ENCODE peak calls at places on chromosomes 16 and 17, in four cellular contexts. One of them, this sample, is unnamed. For H3K4me1, the result is how much of the 10 kb centered on the place peaks cover.

GRCh38 chr17:13601317-13601775 is 383 bp downstream of the HS3ST3A1 start:
- DNase-seq in pancreas: no peak
- DNase-seq in breast epithelium: no peak
- DNase-seq in cardiac muscle cell: peak
- DNase-seq in this sample: peak

GRCh38 chr17:67375054-67375427 is 2.0 kb upstream of the PITPNC1 start:
- DNase-seq in pancreas: no peak
- DNase-seq in breast epithelium: no peak
- DNase-seq in cardiac muscle cell: no peak
- DNase-seq in this sample: no peak

GRCh38 chr16:86634290-86634689 is 55.9 kb downstream of the FOXL1 start:
- DNase-seq in pancreas: no peak
- DNase-seq in breast epithelium: no peak
- DNase-seq in cardiac muscle cell: no peak
- DNase-seq in this sample: peak

GRCh38 chr16:5604770-5605169 is 507.2 kb upstream of the EEF2KMT start:
- DNase-seq in pancreas: no peak
- DNase-seq in breast epithelium: no peak
- DNase-seq in cardiac muscle cell: peak
- DNase-seq in this sample: peak

GRCh38 chr17:77101521-77102410 is 39.0 kb upstream of the SEC14L1 start:
- DNase-seq in pancreas: no peak
- DNase-seq in breast epithelium: no peak
- DNase-seq in cardiac muscle cell: no peak
- DNase-seq in this sample: no peak

GRCh38 chr16:18024566-18024965 is 312.0 kb downstream of the NPIPA8 start:
- DNase-seq in pancreas: no peak
- DNase-seq in breast epithelium: no peak
- DNase-seq in cardiac muscle cell: no peak
- DNase-seq in this sample: no peak

GRCh38 chr16:53504161-53504663 is 1.2 kb upstream of the AKTIP start:
- DNase-seq in pancreas: no peak
- DNase-seq in breast epithelium: peak
- DNase-seq in cardiac muscle cell: peak
- DNase-seq in this sample: peak

GRCh38 chr17:19747829-19748806 is at the start of gene ALDH3A1:
- DNase-seq in pancreas: no peak
- DNase-seq in breast epithelium: no peak
- DNase-seq in cardiac muscle cell: no peak
- DNase-seq in this sample: no peak

GRCh38 chr16:50403491-50403890 is 34.7 kb upstream of the BRD7 start:
- DNase-seq in pancreas: no peak
- DNase-seq in breast epithelium: no peak
- DNase-seq in cardiac muscle cell: no peak
- DNase-seq in this sample: no peak

GRCh38 chr17:62653002-62653830 is 25.7 kb downstream of the MRC2 start:
- DNase-seq in pancreas: peak
- DNase-seq in breast epithelium: no peak
- DNase-seq in cardiac muscle cell: peak
- DNase-seq in this sample: peak

GRCh38 chr16:58002936-58003335 is 1.7 kb downstream of the USB1 start:
- DNase-seq in pancreas: no peak
- DNase-seq in breast epithelium: no peak
- DNase-seq in cardiac muscle cell: no peak
- DNase-seq in this sample: no peak

GRCh38 chr16:17607624-17608023 is 136.9 kb upstream of the XYLT1 start:
- DNase-seq in pancreas: no peak
- DNase-seq in breast epithelium: no peak
- DNase-seq in cardiac muscle cell: no peak
- DNase-seq in this sample: no peak

GRCh38 chr17:65243838-65244237 is 106.7 kb downstream of the RGS9 start:
- DNase-seq in pancreas: no peak
- DNase-seq in breast epithelium: no peak
- DNase-seq in cardiac muscle cell: no peak
- DNase-seq in this sample: peak

GRCh38 chr16:67666032-67666537 is 465 bp downstream of the ENKD1 start:
- DNase-seq in pancreas: peak
- DNase-seq in breast epithelium: no peak
- DNase-seq in cardiac muscle cell: peak
- DNase-seq in this sample: peak

GRCh38 chr16:70688266-70688742 is 2.5 kb upstream of the MTSS2 start:
- DNase-seq in pancreas: no peak
- DNase-seq in breast epithelium: no peak
- DNase-seq in cardiac muscle cell: peak
- DNase-seq in this sample: peak
- H3K4me1 ChIP-seq in pancreas: under half
- H3K4me1 ChIP-seq in breast epithelium: under half
- H3K4me1 ChIP-seq in cardiac muscle cell: half or more
- H3K4me1 ChIP-seq in this sample: under half

DNA sequence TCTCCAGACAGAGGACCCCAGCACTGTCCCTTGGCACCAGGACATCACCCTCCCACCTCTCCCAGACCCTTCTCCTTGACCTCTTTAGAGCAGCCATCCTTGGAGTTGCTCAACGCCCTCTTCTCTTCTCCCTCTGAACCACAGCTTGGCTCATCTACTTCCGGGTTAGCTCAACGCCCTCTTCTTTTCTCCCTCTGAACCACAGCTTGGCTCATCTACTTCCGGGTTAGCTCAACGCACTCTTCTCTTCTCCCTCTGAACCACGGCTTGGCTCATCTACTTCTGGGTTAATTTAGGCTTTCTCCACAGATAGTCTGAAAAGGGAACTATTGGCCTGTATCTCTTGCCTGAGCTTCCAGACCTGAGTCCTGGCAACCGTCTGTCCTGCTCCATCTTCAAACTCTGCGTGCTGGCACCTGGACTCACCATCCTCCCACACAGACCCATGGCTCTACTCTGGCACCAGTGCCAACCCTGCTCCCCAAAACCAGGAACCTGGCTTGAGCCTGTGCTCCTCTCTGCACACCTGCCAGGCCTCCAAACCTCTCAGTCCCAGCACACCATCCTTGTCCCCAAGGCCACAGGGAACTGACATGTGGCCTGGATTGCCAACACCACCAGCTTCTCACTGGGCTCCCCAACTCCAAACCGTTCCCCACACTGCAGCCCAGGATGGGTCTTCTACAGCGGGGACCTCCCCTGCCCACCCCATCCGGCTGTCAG is 25.3 kb upstream of the FAAP100 start:
- DNase-seq in pancreas: no peak
- DNase-seq in breast epithelium: no peak
- DNase-seq in cardiac muscle cell: no peak
- DNase-seq in this sample: no peak
- H3K4me1 ChIP-seq in pancreas: under half
- H3K4me1 ChIP-seq in breast epithelium: under half
- H3K4me1 ChIP-seq in cardiac muscle cell: under half
- H3K4me1 ChIP-seq in this sample: under half

DNA sequence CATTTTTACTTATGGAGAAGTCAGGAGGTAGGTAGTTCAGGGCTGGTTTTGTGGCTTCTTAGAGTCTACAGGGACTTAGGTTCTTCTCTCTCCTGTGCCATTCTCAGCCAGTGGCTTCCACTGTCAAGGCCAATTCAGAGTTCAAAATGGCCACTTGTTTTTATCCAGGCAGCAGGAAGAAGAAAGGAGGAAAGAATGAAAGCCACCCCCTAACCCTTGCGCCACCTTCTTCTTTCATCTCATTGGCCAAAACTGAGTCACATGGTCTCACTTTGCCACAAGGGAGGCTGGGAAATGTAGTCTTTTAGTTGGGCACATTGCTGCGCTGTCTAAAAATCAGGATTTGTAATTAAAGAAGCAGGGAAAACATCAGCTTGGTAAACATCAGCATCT is 60.8 kb upstream of the MED9 start:
- DNase-seq in pancreas: no peak
- DNase-seq in breast epithelium: no peak
- DNase-seq in cardiac muscle cell: peak
- DNase-seq in this sample: peak
- H3K4me1 ChIP-seq in pancreas: under half
- H3K4me1 ChIP-seq in breast epithelium: under half
- H3K4me1 ChIP-seq in cardiac muscle cell: under half
- H3K4me1 ChIP-seq in this sample: under half

GRCh38 chr16:2043980-2044451 is 3.6 kb downstream of the NTHL1 start:
- DNase-seq in pancreas: peak
- DNase-seq in breast epithelium: no peak
- DNase-seq in cardiac muscle cell: no peak
- DNase-seq in this sample: no peak

GRCh38 chr16:2043296-2043979 is 4.2 kb downstream of the NTHL1 start:
- DNase-seq in pancreas: peak
- DNase-seq in breast epithelium: no peak
- DNase-seq in cardiac muscle cell: no peak
- DNase-seq in this sample: no peak

GRCh38 chr16:2042666-2043295 is 4.9 kb downstream of the NTHL1 start:
- DNase-seq in pancreas: no peak
- DNase-seq in breast epithelium: no peak
- DNase-seq in cardiac muscle cell: no peak
- DNase-seq in this sample: no peak

GRCh38 chr16:2040450-2041105 is 7.1 kb downstream of the NTHL1 start:
- DNase-seq in pancreas: no peak
- DNase-seq in breast epithelium: no peak
- DNase-seq in cardiac muscle cell: no peak
- DNase-seq in this sample: no peak

GRCh38 chr16:2042171-2042570 is 5.5 kb downstream of the NTHL1 start:
- DNase-seq in pancreas: peak
- DNase-seq in breast epithelium: no peak
- DNase-seq in cardiac muscle cell: peak
- DNase-seq in this sample: no peak
- H3K4me1 ChIP-seq in pancreas: under half
- H3K4me1 ChIP-seq in breast epithelium: under half
- H3K4me1 ChIP-seq in cardiac muscle cell: under half
- H3K4me1 ChIP-seq in this sample: under half